ENCODE peak calls at places on chromosomes 11 and 22, in five cellular contexts. One of them, this sample, is unnamed.

GRCh38 chr11:111001986-111002616 is 243.4 kb upstream of the POU2AF2 start:
- DNase-seq in mesenchymal stem cell: peak; percentile 78
- DNase-seq in HCT116: no peak
- DNase-seq in neural progenitor cell: no peak
- DNase-seq in heart left ventricle: no peak
- DNase-seq in this sample: peak; percentile 86

GRCh38 chr22:29314537-29315285 is 786 bp downstream of the RASL10A start:
- DNase-seq in HCT116: no peak
- DNase-seq in heart left ventricle: peak; percentile 64
- DNase-seq in neural progenitor cell: peak; percentile 42
- DNase-seq in mesenchymal stem cell: peak; percentile 12
- DNase-seq in this sample: no peak

GRCh38 chr11:110287537-110287936 is 8.9 kb downstream of the RDX start:
- DNase-seq in neural progenitor cell: no peak
- DNase-seq in mesenchymal stem cell: no peak
- DNase-seq in HCT116: no peak
- DNase-seq in heart left ventricle: no peak
- DNase-seq in this sample: no peak

GRCh38 chr11:111946499-111946898 is 9.4 kb downstream of the DIXDC1 start:
- DNase-seq in mesenchymal stem cell: no peak
- DNase-seq in HCT116: no peak
- DNase-seq in neural progenitor cell: no peak
- DNase-seq in heart left ventricle: no peak
- DNase-seq in this sample: no peak

GRCh38 chr11:113991718-113992458 is 17.0 kb downstream of the HTR3A start:
- DNase-seq in mesenchymal stem cell: peak; percentile 36
- DNase-seq in HCT116: no peak
- DNase-seq in neural progenitor cell: no peak
- DNase-seq in heart left ventricle: no peak
- DNase-seq in this sample: peak; percentile 20

GRCh38 chr22:21764038-21764804 is 28.6 kb upstream of the YPEL1 start:
- DNase-seq in HCT116: no peak
- DNase-seq in heart left ventricle: no peak
- DNase-seq in neural progenitor cell: no peak
- DNase-seq in mesenchymal stem cell: no peak
- DNase-seq in this sample: no peak

GRCh38 chr11:819943-820649 is 1.4 kb downstream of the PNPLA2 start:
- DNase-seq in neural progenitor cell: peak; percentile 82
- DNase-seq in mesenchymal stem cell: peak; percentile 80
- DNase-seq in heart left ventricle: peak; percentile 94
- DNase-seq in HCT116: peak; percentile 85
- DNase-seq in this sample: peak; percentile 72

GRCh38 chr22:29798801-29799200 is 31.6 kb downstream of the UQCR10 start:
- DNase-seq in HCT116: no peak
- DNase-seq in neural progenitor cell: no peak
- DNase-seq in heart left ventricle: no peak
- DNase-seq in mesenchymal stem cell: no peak
- DNase-seq in this sample: no peak

GRCh38 chr11:114987171-114987760 is 308.9 kb downstream of the NXPE2 start:
- DNase-seq in mesenchymal stem cell: no peak
- DNase-seq in heart left ventricle: no peak
- DNase-seq in neural progenitor cell: peak; percentile 32
- DNase-seq in HCT116: no peak
- DNase-seq in this sample: no peak

GRCh38 chr11:64659417-64660144 is 63.4 kb downstream of the NRXN2 start:
- DNase-seq in mesenchymal stem cell: peak; percentile 89
- DNase-seq in heart left ventricle: no peak
- DNase-seq in neural progenitor cell: no peak
- DNase-seq in HCT116: peak; percentile 81
- DNase-seq in this sample: no peak

GRCh38 chr11:64660205-64660604 is 62.8 kb downstream of the NRXN2 start:
- DNase-seq in mesenchymal stem cell: no peak
- DNase-seq in neural progenitor cell: no peak
- DNase-seq in heart left ventricle: no peak
- DNase-seq in HCT116: no peak
- DNase-seq in this sample: no peak

GRCh38 chr11:64661622-64662021 is 61.4 kb downstream of the NRXN2 start:
- DNase-seq in HCT116: no peak
- DNase-seq in heart left ventricle: no peak
- DNase-seq in mesenchymal stem cell: no peak
- DNase-seq in neural progenitor cell: no peak
- DNase-seq in this sample: no peak

GRCh38 chr11:64660706-64661105 is 62.3 kb downstream of the NRXN2 start:
- DNase-seq in neural progenitor cell: no peak
- DNase-seq in HCT116: no peak
- DNase-seq in heart left ventricle: peak; percentile 54
- DNase-seq in mesenchymal stem cell: no peak
- DNase-seq in this sample: no peak

GRCh38 chr11:64661146-64661545 is 61.9 kb downstream of the NRXN2 start:
- DNase-seq in HCT116: no peak
- DNase-seq in heart left ventricle: peak; percentile 62
- DNase-seq in mesenchymal stem cell: peak; percentile 45
- DNase-seq in neural progenitor cell: no peak
- DNase-seq in this sample: peak; percentile 88
- H3K27ac ChIP-seq in HCT116: no peak overlapping the region
- H3K27ac ChIP-seq in heart left ventricle: no peak overlapping the region
- H3K27ac ChIP-seq in mesenchymal stem cell: no peak overlapping the region
- H3K27ac ChIP-seq in neural progenitor cell: no peak overlapping the region
- H3K27ac ChIP-seq in this sample: no peak overlapping the region

GRCh38 chr11:32435511-32435946 is at the start of gene WT1:
- DNase-seq in mesenchymal stem cell: no peak
- DNase-seq in neural progenitor cell: peak; percentile 87
- DNase-seq in HCT116: no peak
- DNase-seq in heart left ventricle: peak; percentile 72
- DNase-seq in this sample: peak; percentile 91
- H3K4me3 ChIP-seq in mesenchymal stem cell: no peak within 1 kb of the TSS
- H3K4me3 ChIP-seq in neural progenitor cell: peak within 1 kb of the TSS; percentile 37
- H3K4me3 ChIP-seq in HCT116: no peak within 1 kb of the TSS
- H3K4me3 ChIP-seq in heart left ventricle: peak within 1 kb of the TSS; percentile 50
- H3K4me3 ChIP-seq in this sample: peak within 1 kb of the TSS; percentile 22

GRCh38 chr11:44613081-44613628 is 47.7 kb downstream of the CD82 start:
- DNase-seq in neural progenitor cell: no peak
- DNase-seq in mesenchymal stem cell: no peak
- DNase-seq in heart left ventricle: no peak
- DNase-seq in HCT116: no peak
- DNase-seq in this sample: no peak
- H3K4me1 ChIP-seq in neural progenitor cell: peaks cover 31% of the 10 kb centered on the region
- H3K4me1 ChIP-seq in mesenchymal stem cell: peaks cover 30% of the 10 kb centered on the region
- H3K4me1 ChIP-seq in heart left ventricle: peaks cover 56% of the 10 kb centered on the region
- H3K4me1 ChIP-seq in HCT116: no peaks in the 10 kb centered on the region
- H3K4me1 ChIP-seq in this sample: peaks cover 11% of the 10 kb centered on the region

GRCh38 chr11:68343761-68344256 is 31.4 kb downstream of the LRP5 start:
- DNase-seq in mesenchymal stem cell: no peak
- DNase-seq in HCT116: no peak
- DNase-seq in neural progenitor cell: no peak
- DNase-seq in heart left ventricle: no peak
- DNase-seq in this sample: no peak

GRCh38 chr11:68342459-68343158 is 30.2 kb downstream of the LRP5 start:
- DNase-seq in neural progenitor cell: peak; percentile 51
- DNase-seq in HCT116: peak; percentile 69
- DNase-seq in heart left ventricle: no peak
- DNase-seq in mesenchymal stem cell: peak; percentile 19
- DNase-seq in this sample: no peak

GRCh38 chr11:68347345-68347744 is 35.0 kb downstream of the LRP5 start:
- DNase-seq in mesenchymal stem cell: no peak
- DNase-seq in heart left ventricle: no peak
- DNase-seq in HCT116: no peak
- DNase-seq in neural progenitor cell: no peak
- DNase-seq in this sample: no peak

GRCh38 chr11:68347841-68348240 is 35.5 kb downstream of the LRP5 start:
- DNase-seq in mesenchymal stem cell: no peak
- DNase-seq in neural progenitor cell: no peak
- DNase-seq in HCT116: no peak
- DNase-seq in heart left ventricle: no peak
- DNase-seq in this sample: no peak

DNA sequence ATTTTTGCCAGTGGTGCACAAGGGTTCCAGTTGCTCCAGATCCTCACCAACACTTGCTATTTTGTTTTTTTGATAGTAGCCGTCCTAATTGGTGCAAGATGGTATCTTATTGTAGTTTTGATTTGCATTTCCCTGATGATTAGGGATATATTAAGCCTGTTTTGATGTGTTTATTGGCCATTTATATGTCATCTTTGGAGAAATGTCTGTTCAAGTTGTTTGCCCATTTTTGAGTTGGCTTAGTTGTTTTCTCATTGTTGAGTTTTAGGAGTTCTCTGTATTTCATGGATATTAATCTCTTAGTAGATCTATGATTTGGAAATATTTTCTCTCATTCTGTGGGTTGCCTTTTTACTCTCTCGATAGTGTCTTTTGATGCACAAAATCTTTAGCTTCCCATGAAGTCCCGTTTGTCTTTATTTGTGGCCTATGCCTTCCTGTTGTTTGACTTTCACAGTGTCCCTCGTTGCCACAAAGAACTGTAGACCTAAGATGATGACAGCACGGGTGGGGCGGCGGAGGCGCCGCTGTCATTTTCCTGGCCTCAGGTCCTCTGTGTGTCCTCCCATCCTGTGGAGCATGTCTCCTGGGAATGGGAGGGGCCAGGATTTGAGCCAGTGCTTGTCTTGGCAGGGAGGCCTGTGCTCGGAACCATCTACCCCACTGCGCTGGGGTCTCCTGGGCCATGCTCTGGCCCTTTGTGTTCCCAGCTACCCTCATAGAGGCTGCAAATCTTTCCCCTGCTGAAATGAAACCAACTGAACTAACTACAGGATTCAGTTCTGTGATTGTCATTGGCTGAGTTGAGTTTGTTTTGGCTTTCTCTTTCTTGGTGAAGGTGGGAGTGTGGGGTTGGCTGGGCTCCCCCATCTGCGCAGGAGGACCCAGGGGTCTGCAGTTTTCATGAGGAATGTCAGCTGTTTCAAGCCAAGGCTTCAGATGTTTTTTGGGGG is 33.7 kb downstream of the LRP5 start:
- DNase-seq in heart left ventricle: peak; percentile 83
- DNase-seq in neural progenitor cell: no peak
- DNase-seq in HCT116: no peak
- DNase-seq in mesenchymal stem cell: no peak
- DNase-seq in this sample: peak; percentile 23
- H3K27ac ChIP-seq in heart left ventricle: peak overlapping the region; percentile 36
- H3K27ac ChIP-seq in neural progenitor cell: no peak overlapping the region
- H3K27ac ChIP-seq in HCT116: no peak overlapping the region
- H3K27ac ChIP-seq in mesenchymal stem cell: no peak overlapping the region
- H3K27ac ChIP-seq in this sample: no peak overlapping the region

This sample was measured in cardiac muscle cell.